ENCODE peak calls at places on chromosome 19, in ten cellular contexts. T is tibial nerve; V is NCI-H187; Z is stimulated activated CD8-positive, alpha-beta memory T cell treated with anti-CD3 and anti-CD28 coated beads, Interleukin-4, amount 100 ng/mL, for 4 hours; E is HCT116; N is activated T-cell treated with anti-CD3 and anti-CD28 coated beads, Interleukin-2, amount 50 U/mL, for 1 hour; P is NCI-H69; M is stimulated activated CD4-positive, alpha-beta T cell treated with anti-CD3 and anti-CD28 coated beads, Interleukin-15, amount 100 ng/mL, for 1 hour; C is aorta; L is T-helper 2 cell. R is an unnamed sample.
A peak's percentile ranks its signal among the peaks of the same experiment; 100 is the strongest.

GRCh38 chr19:41995959-41996797 is 2.1 kb upstream of the ATP1A3 start:
- DNase-seq in T (no peak), V (no peak), Z (no peak), E (no peak), N (no peak), P (peak; percentile 74), M (no peak), C (no peak), L (no peak), R (peak; percentile 14)

GRCh38 chr19:1073956-1074511 is 7.1 kb downstream of the ARHGAP45 start:
- DNase-seq in T (no peak), V (no peak), Z (no peak), E (no peak), N (no peak), P (no peak), M (no peak), C (peak; percentile 65), L (no peak), R (no peak)

GRCh38 chr19:3760871-3761361 is 576 bp downstream of the APBA3 start:
- DNase-seq in T (no peak), V (no peak), Z (no peak), E (no peak), N (no peak), P (peak; percentile 43), M (no peak), C (no peak), L (no peak), R (no peak)

GRCh38 chr19:55384576-55385235 is 614 bp upstream of the TMEM238 start:
- DNase-seq in T (no peak), V (peak; percentile 24), Z (no peak), E (no peak), N (no peak), P (peak; percentile 92), M (no peak), C (no peak), L (no peak), R (no peak)

GRCh38 chr19:47699360-47699917 is 13.8 kb upstream of the EHD2 start:
- DNase-seq in T (no peak), V (no peak), Z (peak; percentile 18), E (no peak), N (peak; percentile 65), P (peak; percentile 57), M (peak; percentile 49), C (peak; percentile 84), L (no peak), R (no peak)

GRCh38 chr19:34236035-34236793 is 18.1 kb upstream of the GARRE1 start:
- DNase-seq in T (no peak), V (no peak), Z (no peak), E (no peak), N (no peak), P (no peak), M (no peak), C (no peak), L (no peak), R (no peak)

GRCh38 chr19:10431943-10432735 is 11.8 kb downstream of the PDE4A start:
- DNase-seq in T (no peak), V (no peak), Z (no peak), E (no peak), N (peak; percentile 78), P (peak; percentile 67), M (no peak), C (peak; percentile 88), L (peak; percentile 55), R (no peak)

GRCh38 chr19:45130888-45131615 is 29.7 kb downstream of the NKPD1 start:
- DNase-seq in T (no peak), V (peak; percentile 96), Z (peak; percentile 9), E (peak; percentile 19), N (no peak), P (peak; percentile 99), M (no peak), C (no peak), L (no peak), R (no peak)

GRCh38 chr19:28289294-28290063 is 923.5 kb downstream of the UQCRFS1 start:
- DNase-seq in T (no peak), V (no peak), Z (no peak), E (no peak), N (no peak), P (peak; percentile 36), M (no peak), C (no peak), L (no peak), R (peak; percentile 62)

GRCh38 chr19:5128251-5128931 is 159.5 kb downstream of the KDM4B start:
- DNase-seq in T (peak; percentile 39), V (no peak), Z (no peak), E (no peak), N (no peak), P (no peak), M (no peak), C (peak; percentile 86), L (no peak), R (no peak)

GRCh38 chr19:55487884-55488687 is at the start of gene SSC5D:
- DNase-seq in T (no peak), V (no peak), Z (no peak), E (no peak), N (no peak), P (peak; percentile 77), M (no peak), C (no peak), L (no peak), R (no peak)

GRCh38 chr19:12521996-12522395 is 29.3 kb downstream of the ZNF564 start:
- DNase-seq in T (no peak), V (no peak), Z (no peak), E (no peak), N (no peak), P (peak; percentile 26), M (no peak), C (no peak), L (no peak), R (no peak)

GRCh38 chr19:51807925-51808324 is 13.0 kb downstream of the FPR3 start:
- DNase-seq in T (no peak), V (no peak), Z (no peak), E (no peak), N (no peak), P (no peak), M (no peak), C (no peak), L (no peak), R (no peak)

GRCh38 chr19:58575183-58576041 is 2.3 kb upstream of the MZF1 start:
- DNase-seq in T (peak; percentile 76), V (no peak), Z (no peak), E (peak; percentile 79), N (peak; percentile 78), P (no peak), M (peak; percentile 60), C (peak; percentile 96), L (peak; percentile 47), R (no peak)

GRCh38 chr19:4294389-4294788 is 7.8 kb downstream of the TMIGD2 start:
- DNase-seq in T (no peak), V (no peak), Z (no peak), E (no peak), N (no peak), P (peak; percentile 87), M (no peak), C (no peak), L (no peak), R (no peak)

GRCh38 chr19:43780706-43781525 is at the start of gene KCNN4:
- DNase-seq in T (no peak), V (no peak), Z (peak; percentile 37), E (peak; percentile 71), N (peak; percentile 59), P (peak; percentile 19), M (peak; percentile 60), C (peak; percentile 77), L (no peak), R (no peak)

GRCh38 chr19:46639356-46640061 is 3.5 kb upstream of the GNG8 start:
- DNase-seq in T (no peak), V (no peak), Z (no peak), E (no peak), N (no peak), P (peak; percentile 70), M (no peak), C (peak; percentile 87), L (no peak), R (no peak)

GRCh38 chr19:33686246-33686645 is 64.5 kb downstream of the CHST8 start:
- DNase-seq in T (no peak), V (no peak), Z (no peak), E (no peak), N (no peak), P (no peak), M (no peak), C (no peak), L (no peak), R (no peak)

GRCh38 chr19:1254081-1254527 is 5.7 kb downstream of the MIDN start:
- DNase-seq in T (no peak), V (no peak), Z (no peak), E (no peak), N (no peak), P (no peak), M (no peak), C (no peak), L (no peak), R (no peak)

GRCh38 chr19:16142032-16142580 is 1.4 kb upstream of the HSH2D start:
- DNase-seq in T (no peak), V (no peak), Z (no peak), E (no peak), N (no peak), P (no peak), M (no peak), C (no peak), L (no peak), R (no peak)

GRCh38 chr19:47729468-47729798 is 15.9 kb upstream of the NOP53 start:
- DNase-seq in T (peak; percentile 46), V (no peak), Z (no peak), E (peak; percentile 79), N (no peak), P (peak; percentile 15), M (no peak), C (peak; percentile 93), L (no peak), R (no peak)